ENCODE peak calls at places on chromosomes 11 and 22, in nine cellular contexts. J is astrocyte of the cerebellum, Y is IMR-90, E is pancreas, W is lower leg skin, F is GM23338, H is brain microvascular endothelial cell, R is AG04449, A is kidney. I is an unnamed sample.

GRCh38 chr11:110338684-110339083 is 42.3 kb upstream of the RDX start:
- DNase-seq in J (no peak), Y (no peak), E (no peak), W (no peak), F (no peak), H (no peak), R (no peak), A (no peak), I (no peak)

GRCh38 chr22:45263790-45264269 is 20.9 kb upstream of the UPK3A start:
- DNase-seq in J (no peak), Y (peak), E (peak), W (peak), F (peak), H (peak), R (no peak), A (peak), I (peak)

GRCh38 chr11:7591992-7592391 is 78.2 kb downstream of the PPFIBP2 start:
- DNase-seq in J (no peak), Y (no peak), E (no peak), W (no peak), F (no peak), H (no peak), R (no peak), A (no peak), I (no peak)

GRCh38 chr11:120343429-120343828 is 7.2 kb downstream of the ARHGEF12 start:
- DNase-seq in J (no peak), Y (no peak), E (no peak), W (no peak), F (peak), H (no peak), R (no peak), A (no peak), I (no peak)

GRCh38 chr11:36363361-36364272 is 67.5 kb downstream of the PRR5L start:
- DNase-seq in J (no peak), Y (no peak), E (no peak), W (no peak), F (peak), H (no peak), R (no peak), A (no peak), I (no peak)

GRCh38 chr11:44372989-44373388 is 63.0 kb upstream of the ALX4 start:
- DNase-seq in J (no peak), Y (no peak), E (no peak), W (peak), F (peak), H (no peak), R (no peak), A (no peak), I (no peak)

GRCh38 chr11:57527056-57527631 is 3.4 kb downstream of the TIMM10 start:
- DNase-seq in J (peak), Y (peak), E (peak), W (peak), F (peak), H (peak), R (no peak), A (no peak), I (no peak)

GRCh38 chr11:128511712-128512111 is 75.6 kb downstream of the ETS1 start:
- DNase-seq in J (no peak), Y (no peak), E (no peak), W (no peak), F (no peak), H (no peak), R (no peak), A (no peak), I (no peak)

GRCh38 chr11:61545341-61545740 is 35.5 kb downstream of the SYT7 start:
- DNase-seq in J (no peak), Y (no peak), E (no peak), W (no peak), F (peak), H (peak), R (no peak), A (no peak), I (no peak)

GRCh38 chr11:113521737-113522517 is 46.7 kb upstream of the DRD2 start:
- DNase-seq in J (no peak), Y (no peak), E (no peak), W (no peak), F (no peak), H (no peak), R (no peak), A (no peak), I (no peak)

GRCh38 chr11:121671276-121672168 is 218.8 kb upstream of the SORL1-AS1 start:
- DNase-seq in J (peak), Y (peak), E (no peak), W (no peak), F (no peak), H (no peak), R (no peak), A (no peak), I (no peak)

GRCh38 chr11:76680517-76681425 is 10.2 kb upstream of the LRRC32 start:
- DNase-seq in J (peak), Y (peak), E (peak), W (no peak), F (peak), H (peak), R (no peak), A (no peak), I (no peak)

GRCh38 chr11:69240332-69241074 is 53.5 kb upstream of the MYEOV start:
- DNase-seq in J (no peak), Y (peak), E (no peak), W (peak), F (peak), H (no peak), R (no peak), A (no peak), I (no peak)

GRCh38 chr11:503179-503981 is 3.7 kb downstream of the RNH1 start:
- DNase-seq in J (no peak), Y (peak), E (peak), W (peak), F (no peak), H (no peak), R (no peak), A (no peak), I (no peak)
- H3K4me3 ChIP-seq in J (peak), Y (peak), E (peak), W (peak), F (peak), H (peak), R (peak), A (peak), I (peak)

GRCh38 chr11:134861490-134862107 is 449.6 kb upstream of the B3GAT1 start:
- DNase-seq in J (no peak), Y (no peak), E (no peak), W (peak), F (peak), H (no peak), R (no peak), A (no peak), I (no peak)
- TF ChIP-seq CTCF in J (no peak), Y (no peak), E (no peak), W (no peak), F (peak), H (no peak), R (no peak), A (no peak), I (no peak)

DNA sequence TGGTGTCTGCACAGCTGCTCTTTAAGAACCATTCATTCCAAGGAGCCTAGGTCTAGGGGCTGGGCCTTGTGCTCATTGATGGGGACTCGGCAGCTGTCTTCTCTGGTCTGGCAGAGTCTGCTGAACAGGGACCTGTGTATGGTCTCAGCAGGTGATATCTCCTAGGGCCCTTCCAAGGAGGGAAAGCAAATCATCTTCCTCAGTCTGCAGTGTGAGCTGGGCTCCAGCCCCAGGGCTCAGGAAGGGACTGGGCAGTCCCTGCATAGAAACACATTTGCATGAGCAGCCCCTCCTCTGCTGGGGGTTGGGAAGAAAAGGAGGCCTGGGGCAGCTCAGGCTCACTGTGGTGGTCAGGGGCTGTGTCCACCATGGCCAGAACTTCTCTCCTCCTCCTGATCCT is 66.0 kb upstream of the VPREB1 start:
- DNase-seq in J (no peak), Y (no peak), E (no peak), W (no peak), F (no peak), H (no peak), R (no peak), A (no peak), I (no peak)
- H3K4me3 ChIP-seq in J (no peak), Y (no peak), E (no peak), W (no peak), F (no peak), H (no peak), R (no peak), A (no peak), I (no peak)

GRCh38 chr11:12540913-12541587 is 133.2 kb upstream of the TEAD1 start:
- DNase-seq in J (peak), Y (peak), E (no peak), W (peak), F (peak), H (peak), R (peak), A (no peak), I (peak)
- TF ChIP-seq CTCF in J (peak), Y (peak), E (no peak), W (no peak), F (no peak), H (peak), R (peak), A (no peak), I (peak)

GRCh38 chr11:2143652-2144548 is 4.7 kb upstream of the IGF2 start:
- DNase-seq in J (no peak), Y (no peak), E (peak), W (no peak), F (peak), H (no peak), R (no peak), A (no peak), I (no peak)
- H3K4me3 ChIP-seq in J (no peak), Y (no peak), E (peak), W (no peak), F (peak), H (no peak), R (no peak), A (no peak), I (no peak)

GRCh38 chr11:134779179-134779578 is 367.1 kb upstream of the B3GAT1 start:
- DNase-seq in J (no peak), Y (no peak), E (no peak), W (no peak), F (no peak), H (no peak), R (no peak), A (no peak), I (no peak)
- TF ChIP-seq CTCF in J (no peak), Y (no peak), E (no peak), W (no peak), F (no peak), H (no peak), R (no peak), A (no peak), I (no peak)

I was measured in AG09309.